ENCODE peak calls at places on chromosomes 1 and 21, in six cellular contexts. One of them, this sample, is unnamed.

GRCh38 chr1:243718893-243719292 is 131.2 kb downstream of the AKT3 start:
- DNase-seq in GM12878: no peak
- DNase-seq in stomach: no peak
- DNase-seq in adrenal gland: no peak
- DNase-seq in right lobe of liver: no peak
- DNase-seq in HCT116: no peak
- DNase-seq in this sample: no peak

GRCh38 chr1:176880954-176881595 is 283.4 kb downstream of the ASTN1 start:
- DNase-seq in GM12878: no peak
- DNase-seq in adrenal gland: peak; percentile 84
- DNase-seq in HCT116: peak; percentile 51
- DNase-seq in right lobe of liver: peak; percentile 71
- DNase-seq in stomach: peak; percentile 76
- DNase-seq in this sample: peak; percentile 81

GRCh38 chr1:245225267-245225666 is 70.5 kb downstream of the KIF26B start:
- DNase-seq in right lobe of liver: no peak
- DNase-seq in HCT116: no peak
- DNase-seq in stomach: no peak
- DNase-seq in GM12878: no peak
- DNase-seq in adrenal gland: no peak
- DNase-seq in this sample: no peak

GRCh38 chr1:99018313-99018712 is 13.7 kb upstream of the PLPPR5 start:
- DNase-seq in stomach: no peak
- DNase-seq in right lobe of liver: no peak
- DNase-seq in GM12878: no peak
- DNase-seq in HCT116: no peak
- DNase-seq in adrenal gland: no peak
- DNase-seq in this sample: no peak

GRCh38 chr1:109792056-109792831 is 28.5 kb upstream of the EPS8L3 start:
- DNase-seq in adrenal gland: peak; percentile 81
- DNase-seq in GM12878: no peak
- DNase-seq in right lobe of liver: peak; percentile 70
- DNase-seq in HCT116: no peak
- DNase-seq in stomach: peak; percentile 64
- DNase-seq in this sample: peak; percentile 89

GRCh38 chr1:42801832-42802483 is 15.0 kb upstream of the ERMAP start:
- DNase-seq in GM12878: no peak
- DNase-seq in adrenal gland: no peak
- DNase-seq in right lobe of liver: no peak
- DNase-seq in stomach: no peak
- DNase-seq in HCT116: no peak
- DNase-seq in this sample: no peak

GRCh38 chr1:173914366-173914871 is 2.7 kb downstream of the SERPINC1 start:
- DNase-seq in right lobe of liver: peak; percentile 82
- DNase-seq in HCT116: peak; percentile 48
- DNase-seq in GM12878: no peak
- DNase-seq in stomach: peak; percentile 37
- DNase-seq in adrenal gland: peak; percentile 43
- DNase-seq in this sample: no peak

GRCh38 chr21:44618909-44619308 is 7.0 kb downstream of the KRTAP10-8 start:
- DNase-seq in GM12878: no peak
- DNase-seq in right lobe of liver: no peak
- DNase-seq in adrenal gland: no peak
- DNase-seq in HCT116: no peak
- DNase-seq in stomach: no peak
- DNase-seq in this sample: no peak

GRCh38 chr1:180428782-180429695 is 73.3 kb downstream of the ACBD6 start:
- DNase-seq in stomach: no peak
- DNase-seq in HCT116: no peak
- DNase-seq in right lobe of liver: no peak
- DNase-seq in adrenal gland: no peak
- DNase-seq in GM12878: no peak
- DNase-seq in this sample: no peak

GRCh38 chr21:31282095-31282709 is 61.9 kb downstream of the TIAM1 start:
- DNase-seq in stomach: peak; percentile 37
- DNase-seq in right lobe of liver: no peak
- DNase-seq in HCT116: peak; percentile 55
- DNase-seq in GM12878: no peak
- DNase-seq in adrenal gland: no peak
- DNase-seq in this sample: no peak

GRCh38 chr21:32566990-32567389 is 18.3 kb downstream of the TCP10L start:
- DNase-seq in HCT116: no peak
- DNase-seq in stomach: no peak
- DNase-seq in adrenal gland: no peak
- DNase-seq in GM12878: no peak
- DNase-seq in right lobe of liver: no peak
- DNase-seq in this sample: no peak

GRCh38 chr1:238187575-238187949 is 296.8 kb upstream of the ZP4 start:
- DNase-seq in GM12878: peak; percentile 20
- DNase-seq in right lobe of liver: no peak
- DNase-seq in HCT116: no peak
- DNase-seq in adrenal gland: no peak
- DNase-seq in stomach: no peak
- DNase-seq in this sample: no peak

GRCh38 chr1:31704261-31705079 is 653 bp upstream of the COL16A1 start:
- DNase-seq in adrenal gland: no peak
- DNase-seq in GM12878: no peak
- DNase-seq in stomach: peak; percentile 81
- DNase-seq in right lobe of liver: no peak
- DNase-seq in HCT116: no peak
- DNase-seq in this sample: peak; percentile 84

GRCh38 chr1:37482004-37482785 is 7.8 kb downstream of the ZC3H12A start:
- DNase-seq in right lobe of liver: no peak
- DNase-seq in GM12878: no peak
- DNase-seq in adrenal gland: peak; percentile 27
- DNase-seq in HCT116: no peak
- DNase-seq in stomach: no peak
- DNase-seq in this sample: no peak

GRCh38 chr1:112761714-112762480 is 46.8 kb upstream of the PPM1J start:
- DNase-seq in adrenal gland: no peak
- DNase-seq in GM12878: no peak
- DNase-seq in stomach: no peak
- DNase-seq in right lobe of liver: no peak
- DNase-seq in HCT116: no peak
- DNase-seq in this sample: no peak

GRCh38 chr1:197152662-197153061 is 6.2 kb upstream of the ASPM start:
- DNase-seq in stomach: no peak
- DNase-seq in GM12878: no peak
- DNase-seq in right lobe of liver: no peak
- DNase-seq in adrenal gland: no peak
- DNase-seq in HCT116: no peak
- DNase-seq in this sample: no peak

GRCh38 chr1:24888971-24889670 is 41.0 kb downstream of the RUNX3 start:
- DNase-seq in stomach: no peak
- DNase-seq in adrenal gland: no peak
- DNase-seq in GM12878: no peak
- DNase-seq in HCT116: no peak
- DNase-seq in right lobe of liver: no peak
- DNase-seq in this sample: no peak

GRCh38 chr1:205568469-205569361 is 63.1 kb downstream of the ELK4 start:
- DNase-seq in HCT116: no peak
- DNase-seq in adrenal gland: no peak
- DNase-seq in stomach: peak; percentile 45
- DNase-seq in GM12878: no peak
- DNase-seq in right lobe of liver: no peak
- DNase-seq in this sample: peak; percentile 66

GRCh38 chr1:245008761-245009160 is 144.4 kb upstream of the HNRNPU start:
- DNase-seq in GM12878: no peak
- DNase-seq in stomach: no peak
- DNase-seq in HCT116: no peak
- DNase-seq in right lobe of liver: no peak
- DNase-seq in adrenal gland: peak; percentile 59
- DNase-seq in this sample: no peak

GRCh38 chr21:44331650-44332306 is 7.4 kb downstream of the CFAP410 start:
- DNase-seq in adrenal gland: no peak
- DNase-seq in right lobe of liver: no peak
- DNase-seq in stomach: no peak
- DNase-seq in GM12878: no peak
- DNase-seq in HCT116: no peak
- DNase-seq in this sample: no peak

GRCh38 chr1:160726114-160726497 is 12.9 kb upstream of the SLAMF7 start:
- DNase-seq in adrenal gland: no peak
- DNase-seq in GM12878: no peak
- DNase-seq in stomach: no peak
- DNase-seq in right lobe of liver: no peak
- DNase-seq in HCT116: no peak
- DNase-seq in this sample: no peak

GRCh38 chr1:89331890-89332289 is 32.0 kb upstream of the GBP6 start:
- DNase-seq in adrenal gland: no peak
- DNase-seq in stomach: no peak
- DNase-seq in GM12878: no peak
- DNase-seq in HCT116: no peak
- DNase-seq in right lobe of liver: no peak
- DNase-seq in this sample: no peak

GRCh38 chr1:180386740-180387367 is 115.5 kb downstream of the ACBD6 start:
- DNase-seq in right lobe of liver: no peak
- DNase-seq in adrenal gland: no peak
- DNase-seq in HCT116: no peak
- DNase-seq in GM12878: no peak
- DNase-seq in stomach: no peak
- DNase-seq in this sample: no peak

GRCh38 chr1:227779021-227779441 is 36.4 kb upstream of the PRSS38 start:
- DNase-seq in stomach: no peak
- DNase-seq in GM12878: no peak
- DNase-seq in right lobe of liver: peak; percentile 27
- DNase-seq in HCT116: no peak
- DNase-seq in adrenal gland: peak; percentile 19
- DNase-seq in this sample: peak; percentile 56

GRCh38 chr1:23383547-23384311 is 14.1 kb upstream of the ZNF436 start:
- DNase-seq in GM12878: no peak
- DNase-seq in right lobe of liver: no peak
- DNase-seq in adrenal gland: peak; percentile 24
- DNase-seq in HCT116: no peak
- DNase-seq in stomach: no peak
- DNase-seq in this sample: peak; percentile 78

GRCh38 chr1:28037946-28038345 is 50.5 kb downstream of the EYA3 start:
- DNase-seq in GM12878: no peak
- DNase-seq in HCT116: no peak
- DNase-seq in adrenal gland: no peak
- DNase-seq in stomach: no peak
- DNase-seq in right lobe of liver: no peak
- DNase-seq in this sample: no peak

GRCh38 chr21:38839683-38840286 is 34.1 kb downstream of the ETS2 start:
- DNase-seq in adrenal gland: no peak
- DNase-seq in stomach: no peak
- DNase-seq in right lobe of liver: no peak
- DNase-seq in GM12878: no peak
- DNase-seq in HCT116: peak; percentile 21
- DNase-seq in this sample: no peak

GRCh38 chr1:161218301-161219077 is 3.4 kb downstream of the FCER1G start:
- DNase-seq in stomach: no peak
- DNase-seq in HCT116: no peak
- DNase-seq in adrenal gland: no peak
- DNase-seq in right lobe of liver: no peak
- DNase-seq in GM12878: no peak
- DNase-seq in this sample: peak; percentile 39

GRCh38 chr1:4303303-4303702 is 351.1 kb upstream of the AJAP1 start:
- DNase-seq in HCT116: no peak
- DNase-seq in adrenal gland: no peak
- DNase-seq in right lobe of liver: no peak
- DNase-seq in GM12878: no peak
- DNase-seq in stomach: no peak
- DNase-seq in this sample: no peak
- TF ChIP-seq CTCF in HCT116: no peak
- TF ChIP-seq CTCF in adrenal gland: no peak
- TF ChIP-seq CTCF in right lobe of liver: no peak
- TF ChIP-seq CTCF in GM12878: no peak
- TF ChIP-seq CTCF in stomach: no peak
- TF ChIP-seq CTCF in this sample: no peak

GRCh38 chr1:111619635-111620411 is at the start of gene RAP1A:
- DNase-seq in adrenal gland: peak; percentile 97
- DNase-seq in GM12878: peak; percentile 55
- DNase-seq in stomach: peak; percentile 97
- DNase-seq in HCT116: peak; percentile 78
- DNase-seq in right lobe of liver: peak; percentile 97
- DNase-seq in this sample: peak; percentile 98
- TF ChIP-seq POLR2A in adrenal gland: peak; percentile 76
- TF ChIP-seq POLR2A in GM12878: peak; percentile 84
- TF ChIP-seq POLR2A in stomach: no peak
- TF ChIP-seq POLR2A in HCT116: peak; percentile 28
- TF ChIP-seq POLR2A in right lobe of liver: peak; percentile 76
- TF ChIP-seq POLR2A in this sample: peak; percentile 63

GRCh38 chr1:59316497-59317128 is 19.7 kb downstream of the FGGY start:
- DNase-seq in HCT116: no peak
- DNase-seq in adrenal gland: no peak
- DNase-seq in GM12878: peak; percentile 39
- DNase-seq in right lobe of liver: no peak
- DNase-seq in stomach: no peak
- DNase-seq in this sample: no peak
- H3K4me3 ChIP-seq in HCT116: no peak overlapping the region
- H3K4me3 ChIP-seq in adrenal gland: no peak overlapping the region
- H3K4me3 ChIP-seq in GM12878: no peak overlapping the region
- H3K4me3 ChIP-seq in right lobe of liver: peak overlapping the region; percentile 38
- H3K4me3 ChIP-seq in stomach: no peak overlapping the region
- H3K4me3 ChIP-seq in this sample: no peak overlapping the region

GRCh38 chr1:62744594-62745577 is 39.0 kb upstream of the ATG4C start:
- DNase-seq in GM12878: no peak
- DNase-seq in stomach: no peak
- DNase-seq in right lobe of liver: no peak
- DNase-seq in adrenal gland: no peak
- DNase-seq in HCT116: no peak
- DNase-seq in this sample: no peak

GRCh38 chr1:62746086-62746808 is 37.7 kb upstream of the ATG4C start:
- DNase-seq in adrenal gland: no peak
- DNase-seq in stomach: no peak
- DNase-seq in HCT116: peak; percentile 31
- DNase-seq in right lobe of liver: no peak
- DNase-seq in GM12878: no peak
- DNase-seq in this sample: no peak

GRCh38 chr1:62746809-62747138 is 37.2 kb upstream of the ATG4C start:
- DNase-seq in GM12878: no peak
- DNase-seq in HCT116: no peak
- DNase-seq in right lobe of liver: no peak
- DNase-seq in stomach: no peak
- DNase-seq in adrenal gland: no peak
- DNase-seq in this sample: no peak
- TF ChIP-seq CTCF in GM12878: no peak
- TF ChIP-seq CTCF in HCT116: no peak
- TF ChIP-seq CTCF in right lobe of liver: no peak
- TF ChIP-seq CTCF in stomach: no peak
- TF ChIP-seq CTCF in adrenal gland: no peak
- TF ChIP-seq CTCF in this sample: no peak

GRCh38 chr1:20633190-20634064 is at the start of gene PINK1:
- DNase-seq in HCT116: peak; percentile 57
- DNase-seq in stomach: peak; percentile 84
- DNase-seq in GM12878: no peak
- DNase-seq in right lobe of liver: peak; percentile 91
- DNase-seq in adrenal gland: peak; percentile 89
- DNase-seq in this sample: peak; percentile 90
- TF ChIP-seq POLR2A in HCT116: no peak
- TF ChIP-seq POLR2A in stomach: no peak
- TF ChIP-seq POLR2A in GM12878: peak; percentile 49
- TF ChIP-seq POLR2A in right lobe of liver: peak; percentile 96
- TF ChIP-seq POLR2A in adrenal gland: peak; percentile 96
- TF ChIP-seq POLR2A in this sample: no peak

This sample was measured in sigmoid colon.